ENCODE peak calls at places on chromosomes 12 and 14, in eight cellular contexts. One of them, this sample, is unnamed.

GRCh38 chr12:107366322-107366721 is 273.0 kb upstream of the CRY1 start:
- DNase-seq in OCI-LY7: no peak
- DNase-seq in GM23338: no peak
- DNase-seq in MM.1S: no peak
- DNase-seq in HCT116: no peak
- DNase-seq in neural progenitor cell: no peak
- DNase-seq in hepatocyte: no peak
- DNase-seq in GM23248: no peak
- DNase-seq in this sample: no peak

GRCh38 chr12:124026755-124027745 is 54.0 kb downstream of the ZNF664 start:
- DNase-seq in neural progenitor cell: no peak
- DNase-seq in GM23338: no peak
- DNase-seq in OCI-LY7: no peak
- DNase-seq in hepatocyte: no peak
- DNase-seq in MM.1S: peak; percentile 52
- DNase-seq in GM23248: peak; percentile 90
- DNase-seq in HCT116: no peak
- DNase-seq in this sample: no peak

GRCh38 chr14:52227559-52228222 is 39.8 kb upstream of the PTGDR start:
- DNase-seq in neural progenitor cell: no peak
- DNase-seq in GM23338: no peak
- DNase-seq in MM.1S: no peak
- DNase-seq in GM23248: no peak
- DNase-seq in OCI-LY7: no peak
- DNase-seq in hepatocyte: peak; percentile 24
- DNase-seq in HCT116: no peak
- DNase-seq in this sample: no peak

GRCh38 chr12:27709932-27710591 is 570 bp upstream of the MRPS35 start:
- DNase-seq in GM23338: no peak
- DNase-seq in MM.1S: peak; percentile 12
- DNase-seq in GM23248: peak; percentile 73
- DNase-seq in hepatocyte: no peak
- DNase-seq in HCT116: no peak
- DNase-seq in OCI-LY7: no peak
- DNase-seq in neural progenitor cell: no peak
- DNase-seq in this sample: no peak

GRCh38 chr12:123942277-123942653 is 30.4 kb downstream of the CCDC92 start:
- DNase-seq in GM23338: no peak
- DNase-seq in GM23248: peak; percentile 85
- DNase-seq in neural progenitor cell: no peak
- DNase-seq in MM.1S: no peak
- DNase-seq in hepatocyte: no peak
- DNase-seq in OCI-LY7: no peak
- DNase-seq in HCT116: no peak
- DNase-seq in this sample: no peak

GRCh38 chr14:63282997-63283396 is 35.7 kb downstream of the GPHB5 start:
- DNase-seq in MM.1S: no peak
- DNase-seq in hepatocyte: no peak
- DNase-seq in GM23338: no peak
- DNase-seq in neural progenitor cell: no peak
- DNase-seq in HCT116: no peak
- DNase-seq in OCI-LY7: no peak
- DNase-seq in GM23248: peak; percentile 22
- DNase-seq in this sample: no peak

GRCh38 chr14:48537600-48537999 is 862.2 kb upstream of the MDGA2 start:
- DNase-seq in HCT116: no peak
- DNase-seq in hepatocyte: no peak
- DNase-seq in OCI-LY7: no peak
- DNase-seq in MM.1S: no peak
- DNase-seq in neural progenitor cell: no peak
- DNase-seq in GM23338: no peak
- DNase-seq in GM23248: no peak
- DNase-seq in this sample: no peak

GRCh38 chr12:57149309-57149900 is 2.0 kb upstream of the LRP1-AS start:
- DNase-seq in GM23248: peak; percentile 93
- DNase-seq in GM23338: no peak
- DNase-seq in neural progenitor cell: no peak
- DNase-seq in MM.1S: no peak
- DNase-seq in hepatocyte: peak; percentile 56
- DNase-seq in OCI-LY7: no peak
- DNase-seq in HCT116: no peak
- DNase-seq in this sample: no peak

GRCh38 chr12:4867384-4867783 is 42.3 kb upstream of the KCNA1 start:
- DNase-seq in hepatocyte: no peak
- DNase-seq in neural progenitor cell: no peak
- DNase-seq in HCT116: no peak
- DNase-seq in MM.1S: no peak
- DNase-seq in GM23338: peak; percentile 30
- DNase-seq in GM23248: no peak
- DNase-seq in OCI-LY7: no peak
- DNase-seq in this sample: no peak

GRCh38 chr14:90758028-90758889 is 58.0 kb downstream of the TTC7B start:
- DNase-seq in OCI-LY7: peak; percentile 93
- DNase-seq in HCT116: peak; percentile 79
- DNase-seq in GM23248: peak; percentile 96
- DNase-seq in GM23338: peak; percentile 93
- DNase-seq in neural progenitor cell: peak; percentile 98
- DNase-seq in hepatocyte: peak; percentile 98
- DNase-seq in MM.1S: peak; percentile 85
- DNase-seq in this sample: peak; percentile 100

GRCh38 chr12:1517007-1517406 is 77.4 kb downstream of the FBXL14 start:
- DNase-seq in HCT116: no peak
- DNase-seq in GM23248: peak; percentile 93
- DNase-seq in MM.1S: no peak
- DNase-seq in OCI-LY7: peak; percentile 75
- DNase-seq in GM23338: peak; percentile 81
- DNase-seq in hepatocyte: no peak
- DNase-seq in neural progenitor cell: peak; percentile 74
- DNase-seq in this sample: peak; percentile 58

GRCh38 chr14:43983721-43984120 is 523.4 kb downstream of the FSCB start:
- DNase-seq in neural progenitor cell: no peak
- DNase-seq in hepatocyte: no peak
- DNase-seq in HCT116: no peak
- DNase-seq in MM.1S: no peak
- DNase-seq in GM23338: no peak
- DNase-seq in GM23248: no peak
- DNase-seq in OCI-LY7: no peak
- DNase-seq in this sample: no peak

GRCh38 chr14:76484355-76484754 is 108.4 kb downstream of the ESRRB start:
- DNase-seq in GM23338: peak; percentile 28
- DNase-seq in hepatocyte: no peak
- DNase-seq in OCI-LY7: no peak
- DNase-seq in HCT116: no peak
- DNase-seq in neural progenitor cell: no peak
- DNase-seq in GM23248: no peak
- DNase-seq in MM.1S: no peak
- DNase-seq in this sample: no peak

GRCh38 chr12:118541945-118542344 is 165.6 kb downstream of the SUDS3 start:
- DNase-seq in GM23338: no peak
- DNase-seq in OCI-LY7: no peak
- DNase-seq in GM23248: no peak
- DNase-seq in MM.1S: peak; percentile 7
- DNase-seq in neural progenitor cell: no peak
- DNase-seq in hepatocyte: no peak
- DNase-seq in HCT116: peak; percentile 15
- DNase-seq in this sample: no peak

GRCh38 chr12:96719671-96720362 is 187.2 kb upstream of the NEDD1 start:
- DNase-seq in MM.1S: peak; percentile 87
- DNase-seq in hepatocyte: no peak
- DNase-seq in GM23248: peak; percentile 47
- DNase-seq in GM23338: peak; percentile 11
- DNase-seq in HCT116: no peak
- DNase-seq in OCI-LY7: peak; percentile 49
- DNase-seq in neural progenitor cell: no peak
- DNase-seq in this sample: no peak

DNA sequence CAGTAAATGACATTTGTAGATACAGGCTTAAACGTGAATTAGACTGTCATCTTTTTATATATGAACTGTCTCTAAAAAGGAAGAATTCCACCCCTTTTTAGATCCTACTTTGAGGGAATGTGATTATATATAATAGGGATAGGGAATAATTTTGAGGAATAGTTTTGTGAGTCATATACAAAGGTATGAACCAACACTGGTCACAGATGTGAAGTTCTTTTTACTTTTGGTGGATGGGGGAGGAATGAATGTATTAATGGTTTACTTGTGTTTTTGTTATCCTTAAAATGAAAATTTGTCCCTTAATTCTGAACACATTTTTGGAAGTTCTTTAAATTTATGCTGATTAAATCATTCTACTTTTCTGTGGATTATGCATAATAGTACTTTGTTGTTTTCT is 30.4 kb downstream of the FRS2 start:
- DNase-seq in hepatocyte: no peak
- DNase-seq in HCT116: no peak
- DNase-seq in OCI-LY7: no peak
- DNase-seq in neural progenitor cell: no peak
- DNase-seq in GM23338: no peak
- DNase-seq in MM.1S: no peak
- DNase-seq in GM23248: peak; percentile 46
- DNase-seq in this sample: no peak
- TF ChIP-seq EZH2phosphoT487 in hepatocyte: no peak
- TF ChIP-seq EZH2phosphoT487 in HCT116: no peak
- TF ChIP-seq EZH2phosphoT487 in OCI-LY7: no peak
- TF ChIP-seq EZH2phosphoT487 in neural progenitor cell: no peak
- TF ChIP-seq EZH2phosphoT487 in GM23338: no peak
- TF ChIP-seq EZH2phosphoT487 in MM.1S: no peak
- TF ChIP-seq EZH2phosphoT487 in GM23248: no peak
- TF ChIP-seq EZH2phosphoT487 in this sample: no peak

GRCh38 chr14:61090432-61091216 is 109.6 kb downstream of the SLC38A6 start:
- DNase-seq in HCT116: no peak
- DNase-seq in hepatocyte: no peak
- DNase-seq in GM23338: no peak
- DNase-seq in neural progenitor cell: no peak
- DNase-seq in OCI-LY7: no peak
- DNase-seq in GM23248: peak; percentile 52
- DNase-seq in MM.1S: no peak
- DNase-seq in this sample: no peak
- TF ChIP-seq EZH2phosphoT487 in HCT116: no peak
- TF ChIP-seq EZH2phosphoT487 in hepatocyte: no peak
- TF ChIP-seq EZH2phosphoT487 in GM23338: no peak
- TF ChIP-seq EZH2phosphoT487 in neural progenitor cell: no peak
- TF ChIP-seq EZH2phosphoT487 in OCI-LY7: no peak
- TF ChIP-seq EZH2phosphoT487 in GM23248: no peak
- TF ChIP-seq EZH2phosphoT487 in MM.1S: no peak
- TF ChIP-seq EZH2phosphoT487 in this sample: no peak

GRCh38 chr12:114406326-114407033 is 536 bp upstream of the TBX5 start:
- DNase-seq in neural progenitor cell: peak; percentile 66
- DNase-seq in GM23248: peak; percentile 87
- DNase-seq in HCT116: no peak
- DNase-seq in hepatocyte: no peak
- DNase-seq in MM.1S: no peak
- DNase-seq in GM23338: peak; percentile 33
- DNase-seq in OCI-LY7: no peak
- DNase-seq in this sample: no peak
- TF ChIP-seq EZH2phosphoT487 in neural progenitor cell: no peak
- TF ChIP-seq EZH2phosphoT487 in GM23248: no peak
- TF ChIP-seq EZH2phosphoT487 in HCT116: no peak
- TF ChIP-seq EZH2phosphoT487 in hepatocyte: no peak
- TF ChIP-seq EZH2phosphoT487 in MM.1S: no peak
- TF ChIP-seq EZH2phosphoT487 in GM23338: peak; percentile 76
- TF ChIP-seq EZH2phosphoT487 in OCI-LY7: no peak
- TF ChIP-seq EZH2phosphoT487 in this sample: no peak

GRCh38 chr12:131276501-131277185 is 322.9 kb downstream of the ADGRD1 start:
- DNase-seq in neural progenitor cell: no peak
- DNase-seq in hepatocyte: no peak
- DNase-seq in OCI-LY7: no peak
- DNase-seq in HCT116: no peak
- DNase-seq in GM23248: no peak
- DNase-seq in GM23338: no peak
- DNase-seq in MM.1S: no peak
- DNase-seq in this sample: no peak

GRCh38 chr12:131275824-131276223 is 322.1 kb downstream of the ADGRD1 start:
- DNase-seq in HCT116: no peak
- DNase-seq in OCI-LY7: no peak
- DNase-seq in hepatocyte: no peak
- DNase-seq in neural progenitor cell: no peak
- DNase-seq in GM23248: no peak
- DNase-seq in MM.1S: no peak
- DNase-seq in GM23338: no peak
- DNase-seq in this sample: no peak

GRCh38 chr12:131273291-131273845 is 319.7 kb downstream of the ADGRD1 start:
- DNase-seq in neural progenitor cell: no peak
- DNase-seq in MM.1S: no peak
- DNase-seq in GM23248: no peak
- DNase-seq in GM23338: no peak
- DNase-seq in OCI-LY7: no peak
- DNase-seq in hepatocyte: no peak
- DNase-seq in HCT116: no peak
- DNase-seq in this sample: no peak

GRCh38 chr12:131274061-131274460 is 320.4 kb downstream of the ADGRD1 start:
- DNase-seq in neural progenitor cell: no peak
- DNase-seq in GM23338: no peak
- DNase-seq in HCT116: no peak
- DNase-seq in hepatocyte: no peak
- DNase-seq in GM23248: no peak
- DNase-seq in MM.1S: no peak
- DNase-seq in OCI-LY7: no peak
- DNase-seq in this sample: no peak

DNA sequence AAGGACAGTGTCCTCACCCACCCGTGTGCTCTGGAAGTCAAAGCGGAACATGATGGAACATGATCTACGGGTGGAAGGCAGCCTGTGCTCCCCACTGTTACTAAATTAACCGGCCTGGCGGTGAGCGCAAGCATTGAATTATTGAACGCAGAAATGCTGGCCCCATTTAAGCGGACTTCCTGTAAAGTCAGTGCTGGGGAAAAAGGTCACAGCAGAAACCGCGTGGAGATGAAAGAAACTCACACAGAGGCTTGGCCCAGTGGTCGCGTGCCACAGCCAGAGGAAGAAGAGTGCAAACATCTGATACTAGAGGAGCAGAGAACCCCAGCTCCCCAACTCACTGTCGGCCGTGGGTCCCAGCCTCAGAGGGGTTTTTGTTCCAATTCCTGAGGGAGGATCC is 321.2 kb downstream of the ADGRD1 start:
- DNase-seq in GM23248: no peak
- DNase-seq in OCI-LY7: no peak
- DNase-seq in MM.1S: no peak
- DNase-seq in HCT116: no peak
- DNase-seq in neural progenitor cell: no peak
- DNase-seq in GM23338: no peak
- DNase-seq in hepatocyte: no peak
- DNase-seq in this sample: no peak
- TF ChIP-seq EZH2phosphoT487 in GM23248: no peak
- TF ChIP-seq EZH2phosphoT487 in OCI-LY7: no peak
- TF ChIP-seq EZH2phosphoT487 in MM.1S: no peak
- TF ChIP-seq EZH2phosphoT487 in HCT116: no peak
- TF ChIP-seq EZH2phosphoT487 in neural progenitor cell: no peak
- TF ChIP-seq EZH2phosphoT487 in GM23338: no peak
- TF ChIP-seq EZH2phosphoT487 in hepatocyte: no peak
- TF ChIP-seq EZH2phosphoT487 in this sample: no peak